ENCODE peak calls at places on chromosomes 6 and 20, in five cellular contexts. One of them, this sample, is unnamed.

GRCh38 chr6:149963212-149963461 is 606 bp upstream of the ULBP1 start:
- DNase-seq in nephron progenitor cell: no peak
- DNase-seq in pancreas: no peak
- DNase-seq in transverse colon: no peak
- DNase-seq in MCF 10A: no peak
- DNase-seq in this sample: peak

GRCh38 chr6:168121308-168121665 is 42.3 kb upstream of the FRMD1 start:
- DNase-seq in nephron progenitor cell: no peak
- DNase-seq in pancreas: peak
- DNase-seq in transverse colon: no peak
- DNase-seq in MCF 10A: no peak
- DNase-seq in this sample: no peak

GRCh38 chr6:116511424-116512131 is at the start of gene CALHM5:
- DNase-seq in nephron progenitor cell: no peak
- DNase-seq in pancreas: no peak
- DNase-seq in transverse colon: peak
- DNase-seq in MCF 10A: peak
- DNase-seq in this sample: peak

GRCh38 chr6:18555750-18556149 is 168.6 kb downstream of the RNF144B start:
- DNase-seq in nephron progenitor cell: no peak
- DNase-seq in pancreas: no peak
- DNase-seq in transverse colon: no peak
- DNase-seq in MCF 10A: no peak
- DNase-seq in this sample: no peak

GRCh38 chr20:982754-983153 is 19.4 kb downstream of the RSPO4 start:
- DNase-seq in nephron progenitor cell: no peak
- DNase-seq in pancreas: no peak
- DNase-seq in transverse colon: no peak
- DNase-seq in MCF 10A: no peak
- DNase-seq in this sample: no peak

GRCh38 chr6:11389977-11390376 is 147.6 kb upstream of the TMEM170B start:
- DNase-seq in nephron progenitor cell: no peak
- DNase-seq in pancreas: no peak
- DNase-seq in transverse colon: no peak
- DNase-seq in MCF 10A: no peak
- DNase-seq in this sample: no peak

GRCh38 chr6:12288844-12289654 is 1.1 kb upstream of the EDN1 start:
- DNase-seq in nephron progenitor cell: peak
- DNase-seq in pancreas: no peak
- DNase-seq in transverse colon: peak
- DNase-seq in MCF 10A: peak
- DNase-seq in this sample: peak

GRCh38 chr6:44220913-44221290 is 2.5 kb upstream of the SLC29A1 start:
- DNase-seq in nephron progenitor cell: no peak
- DNase-seq in pancreas: no peak
- DNase-seq in transverse colon: no peak
- DNase-seq in MCF 10A: no peak
- DNase-seq in this sample: no peak

GRCh38 chr6:63926258-63926657 is 290.7 kb downstream of the PHF3 start:
- DNase-seq in nephron progenitor cell: no peak
- DNase-seq in pancreas: no peak
- DNase-seq in transverse colon: no peak
- DNase-seq in MCF 10A: no peak
- DNase-seq in this sample: no peak

GRCh38 chr6:144262470-144263369 is 22.4 kb upstream of the UTRN start:
- DNase-seq in nephron progenitor cell: no peak
- DNase-seq in pancreas: no peak
- DNase-seq in transverse colon: peak
- DNase-seq in MCF 10A: peak
- DNase-seq in this sample: no peak
- TF ChIP-seq CTCF in nephron progenitor cell: no peak
- TF ChIP-seq CTCF in pancreas: no peak
- TF ChIP-seq CTCF in transverse colon: no peak
- TF ChIP-seq CTCF in MCF 10A: no peak
- TF ChIP-seq CTCF in this sample: no peak

GRCh38 chr6:156359912-156360311 is 417.3 kb upstream of the ARID1B start:
- DNase-seq in nephron progenitor cell: no peak
- DNase-seq in pancreas: no peak
- DNase-seq in transverse colon: no peak
- DNase-seq in MCF 10A: no peak
- DNase-seq in this sample: no peak
- TF ChIP-seq CTCF in nephron progenitor cell: no peak
- TF ChIP-seq CTCF in pancreas: no peak
- TF ChIP-seq CTCF in transverse colon: no peak
- TF ChIP-seq CTCF in MCF 10A: peak
- TF ChIP-seq CTCF in this sample: peak

DNA sequence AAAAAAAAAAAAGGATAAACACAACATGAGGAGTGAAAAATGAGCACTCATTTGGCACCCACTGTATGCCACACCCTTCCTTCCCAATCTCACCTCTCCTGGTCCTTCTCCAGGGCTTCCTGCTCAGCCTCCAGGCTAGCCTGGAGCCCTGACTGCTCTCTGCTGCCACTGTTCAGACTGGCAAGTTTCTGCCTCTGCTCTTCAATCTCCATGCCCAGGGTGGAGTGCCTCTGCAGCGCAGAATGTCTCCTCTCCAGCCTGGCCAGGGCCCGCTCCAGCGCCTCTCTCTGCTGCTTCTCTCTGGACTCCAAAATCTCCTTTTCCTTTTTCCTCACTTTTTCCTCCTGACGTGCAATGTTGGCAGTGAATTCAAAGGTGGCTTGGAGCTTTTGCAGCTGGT is 194.5 kb downstream of the KIF16B start:
- DNase-seq in nephron progenitor cell: no peak
- DNase-seq in pancreas: no peak
- DNase-seq in transverse colon: no peak
- DNase-seq in MCF 10A: no peak
- DNase-seq in this sample: no peak
- TF ChIP-seq CTCF in nephron progenitor cell: no peak
- TF ChIP-seq CTCF in pancreas: no peak
- TF ChIP-seq CTCF in transverse colon: no peak
- TF ChIP-seq CTCF in MCF 10A: no peak
- TF ChIP-seq CTCF in this sample: no peak

GRCh38 chr6:55543633-55544309 is 35.2 kb downstream of the HMGCLL1 start:
- DNase-seq in nephron progenitor cell: no peak
- DNase-seq in pancreas: no peak
- DNase-seq in transverse colon: no peak
- DNase-seq in MCF 10A: peak
- DNase-seq in this sample: no peak
- TF ChIP-seq CTCF in nephron progenitor cell: peak
- TF ChIP-seq CTCF in pancreas: no peak
- TF ChIP-seq CTCF in transverse colon: no peak
- TF ChIP-seq CTCF in MCF 10A: no peak
- TF ChIP-seq CTCF in this sample: peak

DNA sequence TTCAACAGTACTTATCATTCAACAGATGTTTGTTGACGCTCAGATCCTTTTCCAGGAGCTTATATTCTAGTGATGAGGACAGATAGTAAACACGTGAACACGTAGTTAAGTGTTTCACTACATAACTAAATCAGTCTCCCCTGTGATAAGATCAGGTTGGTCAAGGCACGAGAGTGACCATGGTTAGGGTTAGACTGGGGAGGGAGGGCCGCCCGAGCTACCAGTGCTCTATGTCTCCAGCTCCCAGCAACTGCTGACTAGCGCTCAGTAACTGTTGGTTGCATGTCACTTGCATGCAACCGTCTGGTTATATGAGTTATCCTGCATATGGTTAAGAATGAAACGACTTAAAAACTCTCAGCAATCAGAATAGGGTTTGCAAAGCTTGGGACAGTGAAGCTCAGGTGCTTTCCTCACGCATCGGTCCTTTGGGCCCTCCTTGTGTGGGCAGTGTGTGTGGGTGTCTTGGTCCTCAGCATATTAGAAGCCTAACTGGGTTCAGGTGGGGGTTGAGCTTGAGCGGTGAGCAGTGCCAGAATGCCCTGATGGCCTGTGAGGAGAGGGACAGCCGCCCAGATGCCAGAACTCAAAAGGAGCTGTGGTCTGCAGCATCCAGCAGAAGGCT is 120.8 kb downstream of the ARID1B start:
- DNase-seq in nephron progenitor cell: no peak
- DNase-seq in pancreas: no peak
- DNase-seq in transverse colon: no peak
- DNase-seq in MCF 10A: no peak
- DNase-seq in this sample: no peak
- TF ChIP-seq CTCF in nephron progenitor cell: no peak
- TF ChIP-seq CTCF in pancreas: no peak
- TF ChIP-seq CTCF in transverse colon: no peak
- TF ChIP-seq CTCF in MCF 10A: no peak
- TF ChIP-seq CTCF in this sample: no peak

DNA sequence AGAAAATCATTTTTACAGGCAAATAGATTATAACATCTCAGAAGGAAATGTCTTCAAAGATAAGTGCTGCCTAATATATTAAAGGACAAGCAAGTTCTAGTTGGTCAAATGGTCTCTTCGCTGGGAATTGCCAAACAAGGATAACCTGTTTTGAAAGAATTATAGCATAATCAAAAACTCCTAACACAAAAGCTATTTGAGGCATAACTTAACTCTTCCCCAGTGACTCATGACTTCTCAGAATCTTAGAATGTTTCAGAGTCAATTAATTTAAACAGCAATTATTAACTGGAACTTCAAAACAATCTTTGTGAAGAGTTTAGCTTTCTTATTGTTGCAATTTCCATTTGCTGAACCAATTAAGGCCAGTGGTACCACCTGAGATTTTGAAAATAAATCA is 126.6 kb downstream of the MTFR2 start:
- DNase-seq in nephron progenitor cell: no peak
- DNase-seq in pancreas: no peak
- DNase-seq in transverse colon: no peak
- DNase-seq in MCF 10A: no peak
- DNase-seq in this sample: peak
- TF ChIP-seq CTCF in nephron progenitor cell: no peak
- TF ChIP-seq CTCF in pancreas: no peak
- TF ChIP-seq CTCF in transverse colon: no peak
- TF ChIP-seq CTCF in MCF 10A: no peak
- TF ChIP-seq CTCF in this sample: no peak

GRCh38 chr6:134951494-134952263 is 1.8 kb upstream of the ALDH8A1 start:
- DNase-seq in nephron progenitor cell: no peak
- DNase-seq in pancreas: no peak
- DNase-seq in transverse colon: no peak
- DNase-seq in MCF 10A: no peak
- DNase-seq in this sample: no peak
- TF ChIP-seq CTCF in nephron progenitor cell: no peak
- TF ChIP-seq CTCF in pancreas: no peak
- TF ChIP-seq CTCF in transverse colon: no peak
- TF ChIP-seq CTCF in MCF 10A: no peak
- TF ChIP-seq CTCF in this sample: no peak

DNA sequence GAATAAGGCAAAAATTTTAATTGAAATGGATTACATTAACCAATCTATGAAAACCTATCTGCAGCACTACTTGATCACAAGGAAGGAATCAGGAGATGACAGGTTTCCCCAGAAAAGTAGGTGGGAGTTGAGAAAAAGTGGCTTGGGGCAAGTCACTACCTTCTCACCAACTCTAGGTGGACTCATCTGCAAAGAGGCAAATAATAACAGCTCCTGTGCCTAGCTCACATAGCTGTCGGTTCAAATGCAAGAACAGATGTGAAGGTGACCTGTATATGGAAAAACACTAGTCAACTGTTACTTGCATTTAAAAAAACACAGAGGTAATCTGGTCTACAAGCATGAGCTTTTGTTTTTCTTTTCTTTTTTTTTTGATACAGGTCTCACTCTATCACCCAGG is 67.2 kb downstream of the POPDC3 start:
- DNase-seq in nephron progenitor cell: no peak
- DNase-seq in pancreas: no peak
- DNase-seq in transverse colon: no peak
- DNase-seq in MCF 10A: no peak
- DNase-seq in this sample: no peak
- TF ChIP-seq CTCF in nephron progenitor cell: no peak
- TF ChIP-seq CTCF in pancreas: no peak
- TF ChIP-seq CTCF in transverse colon: no peak
- TF ChIP-seq CTCF in MCF 10A: no peak
- TF ChIP-seq CTCF in this sample: no peak

GRCh38 chr6:165930668-165931067 is 237.0 kb downstream of the TBXT start:
- DNase-seq in nephron progenitor cell: no peak
- DNase-seq in pancreas: no peak
- DNase-seq in transverse colon: no peak
- DNase-seq in MCF 10A: no peak
- DNase-seq in this sample: no peak

GRCh38 chr6:165936660-165937059 is 231.0 kb downstream of the TBXT start:
- DNase-seq in nephron progenitor cell: no peak
- DNase-seq in pancreas: no peak
- DNase-seq in transverse colon: no peak
- DNase-seq in MCF 10A: no peak
- DNase-seq in this sample: no peak

GRCh38 chr6:165936096-165936495 is 231.6 kb downstream of the TBXT start:
- DNase-seq in nephron progenitor cell: no peak
- DNase-seq in pancreas: no peak
- DNase-seq in transverse colon: no peak
- DNase-seq in MCF 10A: no peak
- DNase-seq in this sample: no peak

GRCh38 chr6:165929607-165930006 is 238.0 kb downstream of the TBXT start:
- DNase-seq in nephron progenitor cell: no peak
- DNase-seq in pancreas: no peak
- DNase-seq in transverse colon: no peak
- DNase-seq in MCF 10A: no peak
- DNase-seq in this sample: no peak

DNA sequence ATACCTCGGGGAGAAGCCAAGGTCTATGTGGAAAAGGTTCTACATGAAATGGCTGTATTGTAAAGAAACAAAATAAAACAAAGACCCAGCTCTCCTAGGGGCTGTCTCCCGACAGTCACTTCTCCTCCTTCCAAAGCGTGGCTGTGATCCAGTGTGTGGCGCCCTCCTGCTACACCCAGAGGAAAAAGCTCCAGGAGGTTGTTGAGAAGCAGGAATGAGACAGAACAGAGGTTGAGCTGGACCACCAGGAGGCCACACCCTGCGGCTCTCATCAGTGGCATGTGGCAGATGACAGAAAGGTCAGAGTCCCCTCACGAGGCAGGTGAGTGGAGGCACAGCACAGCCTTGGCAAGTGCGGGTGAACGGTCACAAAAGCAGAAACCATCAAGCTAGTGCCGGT is 236.0 kb downstream of the TBXT start:
- DNase-seq in nephron progenitor cell: no peak
- DNase-seq in pancreas: no peak
- DNase-seq in transverse colon: no peak
- DNase-seq in MCF 10A: no peak
- DNase-seq in this sample: no peak
- TF ChIP-seq CTCF in nephron progenitor cell: no peak
- TF ChIP-seq CTCF in pancreas: no peak
- TF ChIP-seq CTCF in transverse colon: no peak
- TF ChIP-seq CTCF in MCF 10A: no peak
- TF ChIP-seq CTCF in this sample: no peak

DNA sequence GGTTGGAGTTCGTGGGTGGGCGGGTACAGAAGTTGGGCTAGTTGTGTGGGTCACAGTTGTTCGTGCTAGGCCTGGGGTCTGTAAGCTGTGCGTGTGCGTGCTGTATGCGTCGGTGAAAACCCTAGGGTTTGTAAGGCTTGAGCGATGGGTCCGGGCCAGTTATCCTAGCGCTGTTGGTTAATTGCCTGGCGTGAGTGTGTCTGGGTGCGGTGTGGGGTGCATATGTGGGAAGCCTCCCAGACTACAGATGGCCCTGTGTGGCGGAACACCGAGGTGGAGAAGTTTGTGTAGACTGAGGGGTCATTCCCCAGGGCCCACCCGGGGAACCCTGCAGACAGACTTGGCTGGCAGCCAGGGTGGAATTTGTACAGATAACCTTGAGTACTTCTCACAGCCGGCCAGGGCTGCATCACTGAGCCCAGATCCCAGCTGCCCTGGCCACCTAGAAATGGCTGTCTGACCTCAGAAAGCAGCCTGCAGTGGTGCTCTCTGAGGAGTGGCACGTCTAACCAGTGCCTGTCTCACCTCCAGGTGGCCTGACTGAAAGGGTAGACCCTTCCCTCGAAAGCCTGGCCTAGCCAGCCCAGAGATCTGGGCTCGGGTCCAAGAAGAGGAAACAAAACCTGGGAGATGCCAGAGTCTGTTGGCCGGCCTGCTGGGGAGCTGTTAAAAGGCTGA is 1.8 kb downstream of the TGIF2 start:
- DNase-seq in nephron progenitor cell: peak
- DNase-seq in pancreas: peak
- DNase-seq in transverse colon: peak
- DNase-seq in MCF 10A: peak
- DNase-seq in this sample: peak
- TF ChIP-seq CTCF in nephron progenitor cell: no peak
- TF ChIP-seq CTCF in pancreas: no peak
- TF ChIP-seq CTCF in transverse colon: no peak
- TF ChIP-seq CTCF in MCF 10A: no peak
- TF ChIP-seq CTCF in this sample: no peak

This sample was measured in fibroblast of villous mesenchyme.